ENCODE peak calls at places on chromosomes 5 and 9, in eight cellular contexts. One of them, this sample, is unnamed.

GRCh38 chr5:134769206-134769605 is 10.6 kb downstream of the DDX46 start:
- DNase-seq in esophagus squamous epithelium: no peak
- DNase-seq in A549: no peak
- DNase-seq in sigmoid colon: no peak
- DNase-seq in vagina: no peak
- DNase-seq in ovary: no peak
- DNase-seq in breast epithelium: no peak
- DNase-seq in HepG2: peak
- DNase-seq in this sample: peak

GRCh38 chr5:2877520-2877919 is 126.0 kb upstream of the IRX2 start:
- DNase-seq in esophagus squamous epithelium: no peak
- DNase-seq in A549: no peak
- DNase-seq in sigmoid colon: peak
- DNase-seq in vagina: peak
- DNase-seq in ovary: no peak
- DNase-seq in breast epithelium: no peak
- DNase-seq in HepG2: no peak
- DNase-seq in this sample: no peak

GRCh38 chr5:90932052-90932699 is 373.6 kb downstream of the ADGRV1 start:
- DNase-seq in esophagus squamous epithelium: no peak
- DNase-seq in A549: peak
- DNase-seq in sigmoid colon: peak
- DNase-seq in vagina: no peak
- DNase-seq in ovary: peak
- DNase-seq in breast epithelium: no peak
- DNase-seq in HepG2: peak
- DNase-seq in this sample: peak

GRCh38 chr5:129672006-129672405 is 75.9 kb upstream of the MINAR2 start:
- DNase-seq in esophagus squamous epithelium: no peak
- DNase-seq in A549: no peak
- DNase-seq in sigmoid colon: no peak
- DNase-seq in vagina: no peak
- DNase-seq in ovary: no peak
- DNase-seq in breast epithelium: no peak
- DNase-seq in HepG2: no peak
- DNase-seq in this sample: no peak

GRCh38 chr9:91948061-91948422 is 2.0 kb downstream of the ROR2 start:
- DNase-seq in esophagus squamous epithelium: no peak
- DNase-seq in A549: no peak
- DNase-seq in sigmoid colon: peak
- DNase-seq in vagina: peak
- DNase-seq in ovary: no peak
- DNase-seq in breast epithelium: no peak
- DNase-seq in HepG2: no peak
- DNase-seq in this sample: peak

GRCh38 chr5:140182075-140182709 is 7.2 kb downstream of the CYSTM1 start:
- DNase-seq in esophagus squamous epithelium: no peak
- DNase-seq in A549: no peak
- DNase-seq in sigmoid colon: no peak
- DNase-seq in vagina: no peak
- DNase-seq in ovary: no peak
- DNase-seq in breast epithelium: no peak
- DNase-seq in HepG2: no peak
- DNase-seq in this sample: no peak

GRCh38 chr5:90248640-90249039 is 160.9 kb downstream of the CETN3 start:
- DNase-seq in esophagus squamous epithelium: no peak
- DNase-seq in A549: no peak
- DNase-seq in sigmoid colon: no peak
- DNase-seq in vagina: no peak
- DNase-seq in ovary: no peak
- DNase-seq in breast epithelium: no peak
- DNase-seq in HepG2: no peak
- DNase-seq in this sample: no peak

GRCh38 chr9:81969971-81970370 is 18.6 kb upstream of the SPATA31D1 start:
- DNase-seq in esophagus squamous epithelium: no peak
- DNase-seq in A549: no peak
- DNase-seq in sigmoid colon: no peak
- DNase-seq in vagina: peak
- DNase-seq in ovary: no peak
- DNase-seq in breast epithelium: no peak
- DNase-seq in HepG2: no peak
- DNase-seq in this sample: no peak

GRCh38 chr5:113546711-113547159 is 33.2 kb downstream of the YTHDC2 start:
- DNase-seq in esophagus squamous epithelium: no peak
- DNase-seq in A549: no peak
- DNase-seq in sigmoid colon: no peak
- DNase-seq in vagina: no peak
- DNase-seq in ovary: no peak
- DNase-seq in breast epithelium: no peak
- DNase-seq in HepG2: no peak
- DNase-seq in this sample: peak

GRCh38 chr5:56607551-56607950 is 207.8 kb upstream of the MAP3K1 start:
- DNase-seq in esophagus squamous epithelium: no peak
- DNase-seq in A549: no peak
- DNase-seq in sigmoid colon: no peak
- DNase-seq in vagina: no peak
- DNase-seq in ovary: no peak
- DNase-seq in breast epithelium: no peak
- DNase-seq in HepG2: no peak
- DNase-seq in this sample: no peak

GRCh38 chr5:79081779-79082178 is 12.2 kb downstream of the BHMT2 start:
- DNase-seq in esophagus squamous epithelium: no peak
- DNase-seq in A549: no peak
- DNase-seq in sigmoid colon: no peak
- DNase-seq in vagina: no peak
- DNase-seq in ovary: no peak
- DNase-seq in breast epithelium: no peak
- DNase-seq in HepG2: no peak
- DNase-seq in this sample: no peak

GRCh38 chr9:11893331-11893730 is 799.9 kb upstream of the TYRP1 start:
- DNase-seq in esophagus squamous epithelium: no peak
- DNase-seq in A549: no peak
- DNase-seq in sigmoid colon: no peak
- DNase-seq in vagina: no peak
- DNase-seq in ovary: no peak
- DNase-seq in breast epithelium: no peak
- DNase-seq in HepG2: no peak
- DNase-seq in this sample: no peak

GRCh38 chr5:180367991-180368390 is 14.9 kb upstream of the GFPT2 start:
- DNase-seq in esophagus squamous epithelium: no peak
- DNase-seq in A549: no peak
- DNase-seq in sigmoid colon: no peak
- DNase-seq in vagina: no peak
- DNase-seq in ovary: no peak
- DNase-seq in breast epithelium: no peak
- DNase-seq in HepG2: no peak
- DNase-seq in this sample: no peak

GRCh38 chr9:108207611-108208051 is 648.2 kb downstream of the ACTL7B start:
- DNase-seq in esophagus squamous epithelium: no peak
- DNase-seq in A549: no peak
- DNase-seq in sigmoid colon: no peak
- DNase-seq in vagina: no peak
- DNase-seq in ovary: no peak
- DNase-seq in breast epithelium: no peak
- DNase-seq in HepG2: no peak
- DNase-seq in this sample: no peak

GRCh38 chr5:10351199-10351881 is 2.2 kb upstream of the MARCHF6 start:
- DNase-seq in esophagus squamous epithelium: no peak
- DNase-seq in A549: no peak
- DNase-seq in sigmoid colon: no peak
- DNase-seq in vagina: no peak
- DNase-seq in ovary: no peak
- DNase-seq in breast epithelium: no peak
- DNase-seq in HepG2: peak
- DNase-seq in this sample: peak

GRCh38 chr9:127780126-127780885 is 1.8 kb upstream of the SH2D3C start:
- DNase-seq in esophagus squamous epithelium: no peak
- DNase-seq in A549: no peak
- DNase-seq in sigmoid colon: no peak
- DNase-seq in vagina: no peak
- DNase-seq in ovary: no peak
- DNase-seq in breast epithelium: no peak
- DNase-seq in HepG2: peak
- DNase-seq in this sample: peak

GRCh38 chr5:124584991-124585715 is 161.3 kb downstream of the ZNF608 start:
- DNase-seq in esophagus squamous epithelium: no peak
- DNase-seq in A549: no peak
- DNase-seq in sigmoid colon: no peak
- DNase-seq in vagina: no peak
- DNase-seq in ovary: no peak
- DNase-seq in breast epithelium: no peak
- DNase-seq in HepG2: no peak
- DNase-seq in this sample: no peak

GRCh38 chr5:33091571-33092363 is 349.0 kb upstream of the TARS1 start:
- DNase-seq in esophagus squamous epithelium: no peak
- DNase-seq in A549: no peak
- DNase-seq in sigmoid colon: no peak
- DNase-seq in vagina: no peak
- DNase-seq in ovary: no peak
- DNase-seq in breast epithelium: no peak
- DNase-seq in HepG2: no peak
- DNase-seq in this sample: no peak

GRCh38 chr9:127561491-127562270 is 50.4 kb upstream of the STXBP1 start:
- DNase-seq in esophagus squamous epithelium: no peak
- DNase-seq in A549: peak
- DNase-seq in sigmoid colon: peak
- DNase-seq in vagina: peak
- DNase-seq in ovary: peak
- DNase-seq in breast epithelium: peak
- DNase-seq in HepG2: no peak
- DNase-seq in this sample: peak

GRCh38 chr5:72307968-72308852 is 11.8 kb downstream of the MRPS27 start:
- DNase-seq in esophagus squamous epithelium: peak
- DNase-seq in A549: peak
- DNase-seq in sigmoid colon: peak
- DNase-seq in vagina: peak
- DNase-seq in ovary: peak
- DNase-seq in breast epithelium: peak
- DNase-seq in HepG2: peak
- DNase-seq in this sample: peak
- TF ChIP-seq POLR2A in esophagus squamous epithelium: peak
- TF ChIP-seq POLR2A in A549: peak
- TF ChIP-seq POLR2A in sigmoid colon: peak
- TF ChIP-seq POLR2A in vagina: peak
- TF ChIP-seq POLR2A in ovary: peak
- TF ChIP-seq POLR2A in breast epithelium: peak
- TF ChIP-seq POLR2A in HepG2: peak
- TF ChIP-seq POLR2A in this sample: peak

DNA sequence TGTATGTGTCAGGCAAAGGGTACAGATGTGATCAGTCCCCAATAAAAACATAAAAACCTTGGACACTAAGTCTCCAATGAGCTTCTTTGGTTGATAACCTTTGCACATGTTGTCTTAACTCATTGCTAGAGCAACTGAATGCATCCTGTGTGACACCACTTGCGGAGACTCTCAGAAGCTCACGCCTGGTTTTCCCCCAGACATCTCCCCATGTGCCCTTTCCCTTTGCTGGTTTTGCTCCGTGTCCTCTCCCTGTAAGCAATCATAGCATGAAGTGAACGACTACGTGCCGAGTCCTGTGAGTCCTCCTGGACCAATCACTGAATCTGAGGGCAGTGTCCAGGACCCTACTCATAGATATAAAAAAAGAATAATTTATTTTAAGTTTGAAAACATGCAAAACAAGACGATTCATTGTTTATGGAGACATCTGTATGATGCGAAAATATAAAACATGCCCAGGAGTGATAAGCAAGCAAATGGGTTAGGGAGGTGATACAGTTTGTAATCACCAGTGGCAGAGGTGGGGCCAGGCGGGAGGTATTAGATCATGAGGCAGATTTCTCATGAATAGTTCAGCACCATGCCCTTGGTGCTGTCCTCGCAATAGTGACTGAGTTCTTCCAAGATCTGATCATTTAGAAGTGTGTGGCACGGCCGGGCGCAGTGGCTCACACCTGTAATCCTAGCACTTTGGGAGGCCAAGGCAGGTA is 115.5 kb downstream of the MED10 start:
- DNase-seq in esophagus squamous epithelium: no peak
- DNase-seq in A549: no peak
- DNase-seq in sigmoid colon: no peak
- DNase-seq in vagina: peak
- DNase-seq in ovary: no peak
- DNase-seq in breast epithelium: no peak
- DNase-seq in HepG2: no peak
- DNase-seq in this sample: no peak
- H3K4me3 ChIP-seq in esophagus squamous epithelium: no peak
- H3K4me3 ChIP-seq in A549: no peak
- H3K4me3 ChIP-seq in sigmoid colon: no peak
- H3K4me3 ChIP-seq in vagina: no peak
- H3K4me3 ChIP-seq in ovary: no peak
- H3K4me3 ChIP-seq in breast epithelium: no peak
- H3K4me3 ChIP-seq in HepG2: no peak
- H3K4me3 ChIP-seq in this sample: no peak

DNA sequence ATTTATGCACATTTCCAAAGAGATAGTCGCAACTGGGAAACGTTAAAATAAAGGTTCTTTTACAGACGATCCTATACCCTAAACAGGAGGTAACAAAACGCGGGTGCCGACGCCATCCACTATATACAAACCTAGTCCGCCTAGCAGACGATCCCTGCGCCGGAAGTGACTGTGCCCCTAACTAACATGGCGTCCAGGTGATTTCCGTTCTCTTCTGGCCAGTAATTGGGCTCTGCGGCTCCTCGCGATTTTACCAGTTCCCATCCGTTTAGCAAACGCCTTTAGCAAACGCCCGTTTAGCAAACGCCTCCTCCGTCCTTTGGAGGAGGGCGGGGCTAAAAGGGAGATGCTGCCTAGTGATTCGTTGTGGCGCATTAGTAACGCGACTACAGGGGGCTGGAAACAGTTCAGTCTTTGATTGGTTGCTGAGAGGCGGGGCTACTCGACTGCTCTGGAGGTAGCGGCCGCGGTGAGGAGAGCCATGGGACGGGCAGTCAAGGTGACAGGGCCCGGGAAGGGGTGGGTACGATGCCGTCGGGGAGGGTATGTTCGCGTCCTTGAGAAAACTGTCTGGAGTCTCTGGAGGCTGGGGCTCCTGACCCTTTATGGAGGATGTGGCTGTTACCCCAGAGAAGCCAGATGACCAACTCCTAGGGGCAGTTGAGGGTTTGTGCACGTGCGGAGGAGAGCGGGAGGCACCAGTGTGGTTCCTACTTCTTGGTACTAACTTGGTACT is at the start of gene LYRM7:
- DNase-seq in esophagus squamous epithelium: peak
- DNase-seq in A549: peak
- DNase-seq in sigmoid colon: peak
- DNase-seq in vagina: peak
- DNase-seq in ovary: peak
- DNase-seq in breast epithelium: peak
- DNase-seq in HepG2: peak
- DNase-seq in this sample: peak
- TF ChIP-seq POLR2A in esophagus squamous epithelium: peak
- TF ChIP-seq POLR2A in A549: peak
- TF ChIP-seq POLR2A in sigmoid colon: peak
- TF ChIP-seq POLR2A in vagina: no peak
- TF ChIP-seq POLR2A in ovary: peak
- TF ChIP-seq POLR2A in breast epithelium: no peak
- TF ChIP-seq POLR2A in HepG2: peak
- TF ChIP-seq POLR2A in this sample: peak

DNA sequence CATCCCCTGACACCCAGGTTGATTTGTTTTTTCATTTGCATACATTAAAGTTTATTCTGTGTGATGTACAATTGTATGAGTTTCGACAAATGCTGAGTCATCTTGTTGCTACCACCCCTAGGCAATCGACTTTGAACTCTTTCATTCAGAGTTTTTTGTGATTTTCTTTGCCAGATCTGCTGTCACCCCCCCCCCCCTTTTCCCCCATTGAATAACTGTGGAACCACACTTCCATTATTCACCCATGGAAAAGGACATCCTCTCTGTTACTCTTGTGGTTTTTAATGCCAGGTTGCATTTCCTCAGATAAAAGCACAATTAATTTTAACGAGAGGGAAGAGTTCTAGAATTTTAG is 13.7 kb upstream of the FAM120AOS start:
- DNase-seq in esophagus squamous epithelium: no peak
- DNase-seq in A549: no peak
- DNase-seq in sigmoid colon: no peak
- DNase-seq in vagina: no peak
- DNase-seq in ovary: no peak
- DNase-seq in breast epithelium: no peak
- DNase-seq in HepG2: peak
- DNase-seq in this sample: peak
- H3K4me3 ChIP-seq in esophagus squamous epithelium: no peak
- H3K4me3 ChIP-seq in A549: peak
- H3K4me3 ChIP-seq in sigmoid colon: no peak
- H3K4me3 ChIP-seq in vagina: no peak
- H3K4me3 ChIP-seq in ovary: no peak
- H3K4me3 ChIP-seq in breast epithelium: no peak
- H3K4me3 ChIP-seq in HepG2: no peak
- H3K4me3 ChIP-seq in this sample: no peak